ENCODE peak calls at places on chromosomes 7 and 10, in four cellular contexts. G is WTC11, Y is HEK293T, T is K562. E is an unnamed sample.

GRCh38 chr10:117268907-117269306 is 28.0 kb downstream of the SLC18A2 start:
- DNase-seq in Y (no peak), T (no peak), G (no peak), E (no peak)

GRCh38 chr7:1163121-1163520 is 3.1 kb upstream of the ZFAND2A start:
- DNase-seq in G (no peak), Y (no peak), T (no peak), E (no peak)

GRCh38 chr10:18959369-18959768 is 89.2 kb upstream of the MALRD1 start:
- DNase-seq in G (no peak), T (no peak), Y (no peak), E (no peak)

GRCh38 chr7:27129729-27130539 is 623 bp downstream of the HOXA4 start:
- DNase-seq in T (no peak), G (no peak), Y (no peak), E (peak)

GRCh38 chr10:78162867-78163266 is 129.2 kb downstream of the RPS24 start:
- DNase-seq in G (no peak), T (no peak), Y (no peak), E (no peak)

GRCh38 chr10:114445332-114445731 is 41.0 kb upstream of the AFAP1L2 start:
- DNase-seq in T (no peak), G (no peak), Y (no peak), E (no peak)

GRCh38 chr7:36021367-36021766 is 131.7 kb upstream of the EEPD1 start:
- DNase-seq in G (peak), T (peak), Y (no peak), E (no peak)

GRCh38 chr7:74462707-74463100 is 9.0 kb downstream of the GTF2IRD1 start:
- DNase-seq in T (no peak), Y (no peak), G (no peak), E (no peak)

GRCh38 chr10:106708521-106708920 is 456.0 kb downstream of the SORCS1 start:
- DNase-seq in G (peak), T (no peak), Y (no peak), E (no peak)

GRCh38 chr10:132624847-132625839 is 87.6 kb downstream of the INPP5A start:
- DNase-seq in G (peak), T (no peak), Y (no peak), E (no peak)

GRCh38 chr7:137642467-137642866 is 204.3 kb downstream of the DGKI start:
- DNase-seq in T (no peak), G (no peak), Y (no peak), E (no peak)

GRCh38 chr10:70265032-70265689 is 18.6 kb downstream of the NPFFR1 start:
- DNase-seq in G (peak), Y (peak), T (peak), E (peak)

GRCh38 chr7:154774303-154774702 is 228.6 kb downstream of the PAXIP1 start:
- DNase-seq in Y (no peak), G (no peak), T (no peak), E (no peak)

GRCh38 chr7:146443102-146443501 is 326.5 kb downstream of the CNTNAP2 start:
- DNase-seq in T (no peak), G (no peak), Y (no peak), E (no peak)

GRCh38 chr7:150620061-150620460 is 12.1 kb downstream of the GIMAP6 start:
- DNase-seq in T (no peak), Y (no peak), G (no peak), E (no peak)

GRCh38 chr10:125811251-125811650 is 11.8 kb downstream of the UROS start:
- DNase-seq in T (no peak), Y (peak), G (no peak), E (no peak)

GRCh38 chr7:42843209-42843800 is 68.6 kb downstream of the C7orf25 start:
- DNase-seq in T (peak), Y (peak), G (peak), E (peak)

GRCh38 chr10:75140246-75140645 is 28.8 kb downstream of the SAMD8 start:
- DNase-seq in G (no peak), Y (no peak), T (no peak), E (no peak)

GRCh38 chr7:142746268-142746667 is 3.0 kb upstream of the PRSS1 start:
- DNase-seq in T (no peak), G (no peak), Y (no peak), E (no peak)

GRCh38 chr7:112701456-112701855 is 88.7 kb downstream of the TMEM168 start:
- DNase-seq in G (no peak), Y (no peak), T (no peak), E (no peak)

GRCh38 chr7:81467964-81468363 is 301.9 kb downstream of the HGF start:
- DNase-seq in T (no peak), G (no peak), Y (no peak), E (no peak)

GRCh38 chr10:112663181-112663879 is 216.3 kb downstream of the VTI1A start:
- DNase-seq in Y (no peak), G (no peak), T (no peak), E (peak)

GRCh38 chr10:124152139-124152780 is 58.9 kb upstream of the CHST15 start:
- DNase-seq in G (no peak), Y (no peak), T (no peak), E (peak)

GRCh38 chr7:85897967-85898366 is 711.1 kb upstream of the SEMA3D start:
- DNase-seq in T (no peak), G (no peak), Y (no peak), E (no peak)

GRCh38 chr10:62045765-62046521 is 144.4 kb downstream of the ARID5B start:
- DNase-seq in G (no peak), T (no peak), Y (no peak), E (peak)

GRCh38 chr7:44396931-44397525 is 71.6 kb upstream of the CAMK2B start:
- DNase-seq in T (no peak), G (no peak), Y (no peak), E (no peak)

GRCh38 chr10:6580279-6581029 is 378 bp upstream of the PRKCQ start:
- DNase-seq in G (peak), Y (peak), T (peak), E (peak)

GRCh38 chr10:99530108-99531025 is 2.4 kb upstream of the NKX2-3 start:
- DNase-seq in Y (no peak), T (no peak), G (no peak), E (no peak)

GRCh38 chr10:13770760-13771493 is 184.2 kb downstream of the PRPF18 start:
- DNase-seq in Y (no peak), T (no peak), G (no peak), E (no peak)

GRCh38 chr10:24097771-24098207 is 111.1 kb upstream of the KIAA1217 start:
- DNase-seq in G (peak), T (no peak), Y (peak), E (peak)

GRCh38 chr7:107584716-107585115 is 4.7 kb downstream of the BCAP29 start:
- DNase-seq in Y (no peak), T (no peak), G (no peak), E (no peak)

GRCh38 chr7:107581387-107582013 is 1.5 kb downstream of the BCAP29 start:
- DNase-seq in G (no peak), Y (no peak), T (no peak), E (no peak)

GRCh38 chr7:107579881-107580715 is at the start of gene BCAP29:
- DNase-seq in Y (peak), T (peak), G (peak), E (peak)

GRCh38 chr7:107580716-107581383 is 804 bp downstream of the BCAP29 start:
- DNase-seq in T (no peak), G (no peak), Y (no peak), E (no peak)

DNA sequence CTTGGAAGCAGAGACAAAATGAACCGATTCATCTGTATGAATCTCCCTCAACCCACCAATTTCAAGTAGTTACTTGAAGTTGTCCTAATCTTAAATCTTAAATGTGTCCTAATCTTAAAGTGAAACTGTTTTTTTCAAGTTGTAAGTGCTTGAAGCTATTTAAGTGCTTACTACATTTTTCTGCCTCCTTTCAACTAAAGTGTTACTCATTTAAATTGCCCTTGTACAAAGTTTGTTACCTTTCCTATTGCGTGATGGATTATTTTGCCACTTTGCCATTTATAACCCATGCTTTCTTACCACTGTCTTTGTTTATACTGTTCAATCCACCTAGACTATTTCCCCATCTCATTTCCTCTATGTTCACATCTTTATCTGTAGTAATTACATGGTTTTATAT is 2.9 kb downstream of the BCAP29 start:
- DNase-seq in Y (no peak), G (no peak), T (no peak), E (no peak)
- TF ChIP-seq ELF4 in Y (no peak), G (no peak), T (no peak), E (no peak)

DNA sequence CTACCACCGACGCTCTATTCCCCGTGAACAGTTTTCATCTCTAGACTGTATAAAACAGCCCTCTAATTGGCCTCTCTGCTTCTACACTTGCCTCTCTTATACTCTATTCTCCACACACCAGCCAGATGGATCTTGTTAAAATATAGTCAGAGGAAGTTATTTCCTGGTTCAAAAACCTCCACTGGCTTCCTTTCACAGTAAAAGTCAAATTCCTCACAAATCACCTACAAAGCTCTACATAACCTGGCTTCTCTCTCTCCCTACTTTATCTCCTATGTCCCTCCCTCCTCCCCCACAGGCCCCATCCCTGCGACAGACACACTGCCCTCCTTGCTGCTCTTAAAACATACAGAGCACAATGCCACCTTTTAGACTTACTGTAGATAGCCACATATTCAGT is 60.1 kb downstream of the TPK1 start:
- DNase-seq in T (no peak), G (no peak), Y (no peak), E (no peak)
- TF ChIP-seq ELF4 in T (no peak), G (no peak), Y (no peak), E (no peak)

GRCh38 chr10:28991326-28991725 is 297.5 kb upstream of the LYZL1 start:
- DNase-seq in G (no peak), T (no peak), Y (no peak), E (peak)

GRCh38 chr10:28993056-28993455 is 295.8 kb upstream of the LYZL1 start:
- DNase-seq in T (no peak), G (no peak), Y (no peak), E (no peak)

GRCh38 chr10:28995497-28995896 is 293.4 kb upstream of the LYZL1 start:
- DNase-seq in Y (no peak), T (no peak), G (no peak), E (no peak)

GRCh38 chr10:28988980-28989379 is 299.9 kb upstream of the LYZL1 start:
- DNase-seq in G (no peak), Y (no peak), T (no peak), E (no peak)

GRCh38 chr10:28991738-28992270 is 297.1 kb upstream of the LYZL1 start:
- DNase-seq in G (peak), Y (peak), T (peak), E (peak)
- TF ChIP-seq ELF4 in G (no peak), Y (no peak), T (no peak), E (no peak)

GRCh38 chr7:128831994-128832879 is 2.0 kb downstream of the FLNC start:
- DNase-seq in Y (no peak), T (peak), G (peak), E (no peak)

GRCh38 chr7:128833148-128833938 is 3.1 kb downstream of the FLNC start:
- DNase-seq in G (no peak), Y (no peak), T (peak), E (no peak)

GRCh38 chr7:128835231-128835751 is 5.1 kb downstream of the FLNC start:
- DNase-seq in T (no peak), G (no peak), Y (no peak), E (no peak)

GRCh38 chr7:128832880-128833147 is 2.6 kb downstream of the FLNC start:
- DNase-seq in T (no peak), G (no peak), Y (no peak), E (no peak)

GRCh38 chr7:128833939-128834310 is 3.7 kb downstream of the FLNC start:
- DNase-seq in Y (no peak), T (no peak), G (no peak), E (no peak)
- TF ChIP-seq ELF4 in Y (no peak), T (no peak), G (no peak), E (no peak)

GRCh38 chr7:127813991-127814556 is 162.1 kb downstream of the SND1 start:
- DNase-seq in T (no peak), G (no peak), Y (no peak), E (no peak)
- TF ChIP-seq ELF4 in T (no peak), G (no peak), Y (no peak), E (no peak)

GRCh38 chr7:141073173-141073640 is 657 bp upstream of the TMEM178B start:
- DNase-seq in G (peak), Y (peak), T (no peak), E (peak)

GRCh38 chr7:141073641-141074161 is at the start of gene TMEM178B:
- DNase-seq in Y (peak), G (no peak), T (no peak), E (no peak)

GRCh38 chr7:141071855-141072547 is 1.9 kb upstream of the TMEM178B start:
- DNase-seq in T (no peak), Y (peak), G (peak), E (no peak)

GRCh38 chr7:141071260-141071854 is 2.5 kb upstream of the TMEM178B start:
- DNase-seq in T (peak), Y (peak), G (peak), E (peak)

DNA sequence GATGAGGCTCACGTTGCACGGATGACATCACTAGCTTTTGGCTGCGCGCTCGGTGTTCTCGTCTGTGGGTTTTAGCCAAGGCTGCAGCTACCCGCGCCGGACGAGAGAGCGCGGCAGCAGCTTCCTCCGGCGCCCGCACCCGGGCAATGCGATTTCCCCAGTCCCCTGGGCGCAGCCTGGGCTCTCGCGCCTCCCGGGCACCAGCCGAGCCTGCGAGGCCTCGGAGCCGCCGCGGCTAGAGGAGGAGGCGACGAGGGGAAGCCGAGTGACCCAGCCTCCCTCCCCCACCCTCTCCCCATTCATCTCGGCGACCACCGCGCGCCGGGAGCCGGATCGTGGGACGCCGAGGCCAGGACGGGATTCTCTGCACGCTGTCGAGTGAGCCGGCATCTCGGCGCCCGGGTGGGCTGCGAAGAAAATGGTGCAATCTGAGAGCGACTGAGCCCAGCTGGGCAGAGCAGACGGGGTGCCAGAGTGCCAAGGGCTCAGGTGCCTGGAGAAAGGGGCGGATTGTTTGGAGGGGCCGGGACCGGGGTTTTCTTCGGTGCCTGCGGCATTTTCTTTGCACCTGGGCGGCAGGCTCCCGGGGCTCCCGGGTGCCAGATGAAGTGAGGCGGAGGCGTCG is 1.2 kb upstream of the TMEM178B start:
- DNase-seq in Y (peak), G (peak), T (no peak), E (no peak)
- TF ChIP-seq ELF4 in Y (no peak), G (no peak), T (no peak), E (no peak)

E was measured in HepG2.